ENCODE peak calls at places on chromosomes 5 and 9, in six cellular contexts. One of them, this sample, is unnamed.
A peak's percentile ranks its signal among the peaks of the same experiment; 100 is the strongest.

GRCh38 chr9:87535817-87536539 is 38.3 kb downstream of the DAPK1 start:
- DNase-seq in heart left ventricle: no peak
- DNase-seq in ovary: no peak
- DNase-seq in left lung: no peak
- DNase-seq in iPS DF 6.9: no peak
- DNase-seq in fibroblast of lung: no peak
- DNase-seq in this sample: no peak

GRCh38 chr9:70601000-70601929 is 186.8 kb upstream of the KLF9 start:
- DNase-seq in fibroblast of lung: peak; percentile 100
- DNase-seq in heart left ventricle: peak; percentile 91
- DNase-seq in iPS DF 6.9: no peak
- DNase-seq in left lung: peak; percentile 86
- DNase-seq in ovary: peak; percentile 98
- DNase-seq in this sample: peak; percentile 76

GRCh38 chr5:32932231-32932935 is 221.3 kb downstream of the NPR3 start:
- DNase-seq in iPS DF 6.9: no peak
- DNase-seq in heart left ventricle: no peak
- DNase-seq in ovary: no peak
- DNase-seq in left lung: no peak
- DNase-seq in fibroblast of lung: peak; percentile 16
- DNase-seq in this sample: no peak

GRCh38 chr5:131005963-131006684 is 158.9 kb downstream of the HINT1 start:
- DNase-seq in heart left ventricle: no peak
- DNase-seq in left lung: no peak
- DNase-seq in iPS DF 6.9: no peak
- DNase-seq in fibroblast of lung: no peak
- DNase-seq in ovary: no peak
- DNase-seq in this sample: peak; percentile 5

GRCh38 chr5:145130996-145131395 is 704.1 kb downstream of the PRELID2 start:
- DNase-seq in iPS DF 6.9: no peak
- DNase-seq in fibroblast of lung: peak; percentile 8
- DNase-seq in left lung: no peak
- DNase-seq in heart left ventricle: no peak
- DNase-seq in ovary: no peak
- DNase-seq in this sample: no peak

GRCh38 chr9:87336914-87337333 is 160.7 kb upstream of the DAPK1 start:
- DNase-seq in fibroblast of lung: peak; percentile 91
- DNase-seq in heart left ventricle: peak; percentile 18
- DNase-seq in iPS DF 6.9: no peak
- DNase-seq in ovary: peak; percentile 42
- DNase-seq in left lung: peak; percentile 41
- DNase-seq in this sample: peak; percentile 68

GRCh38 chr5:3027866-3028635 is 276.6 kb upstream of the IRX2 start:
- DNase-seq in ovary: no peak
- DNase-seq in fibroblast of lung: no peak
- DNase-seq in left lung: no peak
- DNase-seq in iPS DF 6.9: no peak
- DNase-seq in heart left ventricle: no peak
- DNase-seq in this sample: no peak

GRCh38 chr9:123482295-123482970 is 126.4 kb downstream of the CRB2 start:
- DNase-seq in left lung: no peak
- DNase-seq in heart left ventricle: no peak
- DNase-seq in iPS DF 6.9: peak; percentile 48
- DNase-seq in ovary: no peak
- DNase-seq in fibroblast of lung: no peak
- DNase-seq in this sample: no peak

GRCh38 chr5:167063788-167064187 is 1227.7 kb upstream of the WWC1 start:
- DNase-seq in left lung: no peak
- DNase-seq in iPS DF 6.9: no peak
- DNase-seq in ovary: no peak
- DNase-seq in fibroblast of lung: no peak
- DNase-seq in heart left ventricle: no peak
- DNase-seq in this sample: no peak

GRCh38 chr5:105088961-105089360 is 1526.4 kb upstream of the NUDT12 start:
- DNase-seq in heart left ventricle: no peak
- DNase-seq in fibroblast of lung: no peak
- DNase-seq in left lung: no peak
- DNase-seq in iPS DF 6.9: no peak
- DNase-seq in ovary: no peak
- DNase-seq in this sample: no peak

GRCh38 chr9:136171801-136172411 is 33.0 kb downstream of the LHX3 start:
- DNase-seq in ovary: no peak
- DNase-seq in fibroblast of lung: no peak
- DNase-seq in iPS DF 6.9: no peak
- DNase-seq in heart left ventricle: no peak
- DNase-seq in left lung: no peak
- DNase-seq in this sample: no peak

GRCh38 chr5:124980174-124980941 is 233.9 kb upstream of the ZNF608 start:
- DNase-seq in iPS DF 6.9: peak; percentile 78
- DNase-seq in left lung: no peak
- DNase-seq in ovary: no peak
- DNase-seq in fibroblast of lung: no peak
- DNase-seq in heart left ventricle: no peak
- DNase-seq in this sample: no peak

GRCh38 chr5:96321371-96321770 is 111.7 kb downstream of the PCSK1 start:
- DNase-seq in fibroblast of lung: no peak
- DNase-seq in iPS DF 6.9: no peak
- DNase-seq in heart left ventricle: no peak
- DNase-seq in left lung: no peak
- DNase-seq in ovary: no peak
- DNase-seq in this sample: peak; percentile 52

GRCh38 chr5:151222769-151223446 is 984 bp downstream of the CCDC69 start:
- DNase-seq in iPS DF 6.9: no peak
- DNase-seq in heart left ventricle: peak; percentile 65
- DNase-seq in fibroblast of lung: no peak
- DNase-seq in ovary: no peak
- DNase-seq in left lung: peak; percentile 69
- DNase-seq in this sample: peak; percentile 13

GRCh38 chr5:12413585-12413984 is 509.3 kb upstream of the CTNND2 start:
- DNase-seq in heart left ventricle: no peak
- DNase-seq in ovary: no peak
- DNase-seq in iPS DF 6.9: no peak
- DNase-seq in fibroblast of lung: no peak
- DNase-seq in left lung: no peak
- DNase-seq in this sample: no peak

GRCh38 chr9:91160181-91160580 is 201.5 kb downstream of the AUH start:
- DNase-seq in left lung: no peak
- DNase-seq in iPS DF 6.9: no peak
- DNase-seq in fibroblast of lung: no peak
- DNase-seq in ovary: no peak
- DNase-seq in heart left ventricle: no peak
- DNase-seq in this sample: no peak

GRCh38 chr5:1942158-1942557 is 59.4 kb upstream of the IRX4 start:
- DNase-seq in ovary: no peak
- DNase-seq in heart left ventricle: no peak
- DNase-seq in left lung: no peak
- DNase-seq in fibroblast of lung: no peak
- DNase-seq in iPS DF 6.9: no peak
- DNase-seq in this sample: no peak

GRCh38 chr5:73654861-73655318 is 28.9 kb downstream of the ARHGEF28 start:
- DNase-seq in ovary: no peak
- DNase-seq in iPS DF 6.9: no peak
- DNase-seq in heart left ventricle: no peak
- DNase-seq in left lung: no peak
- DNase-seq in fibroblast of lung: no peak
- DNase-seq in this sample: no peak

GRCh38 chr9:121073038-121073437 is 1.7 kb upstream of the CNTRL start:
- DNase-seq in left lung: peak; percentile 73
- DNase-seq in ovary: peak; percentile 39
- DNase-seq in iPS DF 6.9: no peak
- DNase-seq in fibroblast of lung: peak; percentile 89
- DNase-seq in heart left ventricle: peak; percentile 47
- DNase-seq in this sample: peak; percentile 17

GRCh38 chr5:93196986-93197385 is 384.0 kb downstream of the NR2F1-AS1 start:
- DNase-seq in heart left ventricle: no peak
- DNase-seq in left lung: no peak
- DNase-seq in ovary: no peak
- DNase-seq in iPS DF 6.9: no peak
- DNase-seq in fibroblast of lung: no peak
- DNase-seq in this sample: no peak

DNA sequence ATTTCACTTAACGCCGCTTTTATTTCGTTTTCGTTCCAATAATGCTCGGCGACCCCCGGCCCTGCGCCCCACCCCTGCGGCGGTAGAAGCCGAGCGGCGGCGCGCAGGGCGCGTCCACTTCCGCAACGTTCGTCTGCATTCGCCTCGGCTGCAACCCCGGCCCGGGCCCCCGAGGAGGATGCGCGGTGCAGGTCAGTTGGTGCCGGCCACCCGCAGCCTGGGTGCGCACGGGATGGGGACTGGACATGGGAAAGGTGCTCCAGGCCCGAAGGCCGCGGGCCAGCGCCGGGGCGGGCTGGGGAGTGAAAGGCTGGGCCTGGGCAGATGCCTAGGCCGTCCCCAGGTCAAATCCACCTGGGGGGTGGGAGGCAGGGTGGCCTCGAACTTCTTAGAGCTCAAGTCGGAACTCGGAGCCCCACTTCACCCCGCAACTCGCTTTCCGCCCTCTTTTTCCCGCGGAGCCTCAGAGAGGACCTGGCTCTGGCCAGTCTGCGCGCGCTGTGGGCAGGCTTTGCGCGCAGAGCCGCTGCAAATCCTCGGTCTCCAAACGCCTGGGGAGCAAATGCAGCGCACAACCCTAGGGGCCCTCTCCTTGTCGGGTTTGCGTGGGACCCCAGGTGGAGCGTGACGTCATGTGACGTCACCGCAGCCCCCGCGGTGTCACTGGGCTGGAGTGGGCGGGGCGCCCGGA is 3.2 kb downstream of the TLX3 start:
- DNase-seq in heart left ventricle: no peak
- DNase-seq in left lung: no peak
- DNase-seq in ovary: no peak
- DNase-seq in fibroblast of lung: peak; percentile 20
- DNase-seq in iPS DF 6.9: no peak
- DNase-seq in this sample: no peak
- H3K27me3 ChIP-seq in heart left ventricle: peaks cover 99% of the 10 kb centered on the region
- H3K27me3 ChIP-seq in left lung: peaks cover 100% of the 10 kb centered on the region
- H3K27me3 ChIP-seq in ovary: no peaks in the 10 kb centered on the region
- H3K27me3 ChIP-seq in fibroblast of lung: peaks cover 82% of the 10 kb centered on the region
- H3K27me3 ChIP-seq in iPS DF 6.9: peaks cover 95% of the 10 kb centered on the region
- H3K27me3 ChIP-seq in this sample: peaks cover 76% of the 10 kb centered on the region

GRCh38 chr5:69378376-69378775 is 8.8 kb downstream of the RAD17 start:
- DNase-seq in heart left ventricle: no peak
- DNase-seq in left lung: no peak
- DNase-seq in ovary: no peak
- DNase-seq in fibroblast of lung: no peak
- DNase-seq in iPS DF 6.9: no peak
- DNase-seq in this sample: no peak
- H3K36me3 ChIP-seq in heart left ventricle: peaks cover 93% of the 10 kb centered on the region
- H3K36me3 ChIP-seq in left lung: no peaks in the 10 kb centered on the region
- H3K36me3 ChIP-seq in ovary: no peaks in the 10 kb centered on the region
- H3K36me3 ChIP-seq in fibroblast of lung: peaks cover 6% of the 10 kb centered on the region
- H3K36me3 ChIP-seq in iPS DF 6.9: peaks cover 3% of the 10 kb centered on the region
- H3K36me3 ChIP-seq in this sample: peaks cover 11% of the 10 kb centered on the region

DNA sequence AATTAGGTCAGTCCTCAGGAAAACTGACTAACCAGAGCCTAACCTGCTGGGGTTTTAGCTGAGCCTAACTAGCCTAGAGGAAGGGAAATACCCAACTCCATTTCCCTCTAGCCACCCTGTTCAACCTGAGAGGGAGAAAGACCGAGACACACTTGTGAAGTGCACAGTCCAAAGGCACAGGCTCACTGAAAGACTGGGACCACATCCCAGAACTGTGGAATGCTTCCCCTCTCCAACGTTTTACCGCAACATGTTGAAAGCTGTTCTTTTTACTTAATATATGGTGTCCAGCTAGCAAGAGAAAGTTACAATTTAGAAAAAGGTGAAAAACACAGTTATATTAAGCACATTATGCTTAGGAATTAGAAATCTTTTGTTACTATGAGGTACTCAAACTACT is 76.8 kb upstream of the SIMC1 start:
- DNase-seq in iPS DF 6.9: no peak
- DNase-seq in fibroblast of lung: peak; percentile 33
- DNase-seq in left lung: no peak
- DNase-seq in ovary: no peak
- DNase-seq in heart left ventricle: no peak
- DNase-seq in this sample: no peak
- H3K27me3 ChIP-seq in iPS DF 6.9: no peaks in the 10 kb centered on the region
- H3K27me3 ChIP-seq in fibroblast of lung: no peaks in the 10 kb centered on the region
- H3K27me3 ChIP-seq in left lung: peaks cover 11% of the 10 kb centered on the region
- H3K27me3 ChIP-seq in ovary: no peaks in the 10 kb centered on the region
- H3K27me3 ChIP-seq in heart left ventricle: peaks cover 27% of the 10 kb centered on the region
- H3K27me3 ChIP-seq in this sample: no peaks in the 10 kb centered on the region

DNA sequence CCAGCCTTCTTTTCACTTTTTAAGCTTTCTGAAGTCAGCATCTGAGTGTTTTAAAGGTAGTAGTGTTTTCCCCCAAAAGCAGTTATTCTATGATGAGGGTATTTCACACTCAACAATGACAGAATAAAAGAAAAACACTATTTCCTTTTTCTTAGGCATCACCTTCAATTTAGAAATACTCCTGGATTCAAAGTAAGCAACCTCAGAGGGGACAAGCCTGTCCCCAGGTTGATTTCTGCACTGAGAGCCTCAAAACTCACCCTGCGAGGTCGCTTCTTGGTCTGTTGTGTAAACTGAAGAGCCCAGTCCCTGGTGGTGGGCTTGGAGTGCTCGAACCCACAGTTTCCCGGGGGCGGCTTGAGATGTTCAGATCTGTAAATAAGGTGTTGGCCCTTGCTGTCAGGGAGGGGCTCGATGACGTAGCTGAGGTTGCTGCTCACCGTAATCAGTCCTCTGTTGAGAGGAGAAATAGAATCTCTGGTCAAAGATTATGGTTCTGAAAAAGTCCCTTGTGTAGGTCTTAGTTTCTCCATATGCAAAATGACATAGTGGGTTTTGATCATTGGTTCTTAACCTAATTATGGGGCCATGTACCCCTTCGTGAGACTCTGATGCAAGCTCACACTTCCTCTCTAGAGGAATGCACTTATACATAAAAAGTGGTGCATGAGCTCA is 55.9 kb downstream of the ADAM19 start:
- DNase-seq in ovary: no peak
- DNase-seq in heart left ventricle: no peak
- DNase-seq in left lung: no peak
- DNase-seq in fibroblast of lung: no peak
- DNase-seq in iPS DF 6.9: no peak
- DNase-seq in this sample: no peak
- H3K36me3 ChIP-seq in ovary: no peaks in the 10 kb centered on the region
- H3K36me3 ChIP-seq in heart left ventricle: peaks cover 36% of the 10 kb centered on the region
- H3K36me3 ChIP-seq in left lung: no peaks in the 10 kb centered on the region
- H3K36me3 ChIP-seq in fibroblast of lung: no peaks in the 10 kb centered on the region
- H3K36me3 ChIP-seq in iPS DF 6.9: no peaks in the 10 kb centered on the region
- H3K36me3 ChIP-seq in this sample: no peaks in the 10 kb centered on the region

GRCh38 chr9:138048184-138048583 is 170.6 kb downstream of the CACNA1B start:
- DNase-seq in iPS DF 6.9: no peak
- DNase-seq in heart left ventricle: peak; percentile 1
- DNase-seq in fibroblast of lung: no peak
- DNase-seq in left lung: no peak
- DNase-seq in ovary: peak; percentile 2
- DNase-seq in this sample: no peak
- H3K27me3 ChIP-seq in iPS DF 6.9: no peaks in the 10 kb centered on the region
- H3K27me3 ChIP-seq in heart left ventricle: peaks cover 5% of the 10 kb centered on the region
- H3K27me3 ChIP-seq in fibroblast of lung: no peaks in the 10 kb centered on the region
- H3K27me3 ChIP-seq in left lung: peaks cover 36% of the 10 kb centered on the region
- H3K27me3 ChIP-seq in ovary: no peaks in the 10 kb centered on the region
- H3K27me3 ChIP-seq in this sample: no peaks in the 10 kb centered on the region